ENCODE peak calls at places on chromosomes 6 and 20, in five cellular contexts. P is NCI-H1092 treated with DMSO at 0.1 percent for 48 hours; F is stimulated activated CD8-positive, alpha-beta memory T cell treated with anti-CD3 and anti-CD28 coated beads, Interleukin-4, amount 100 ng/mL, for 24 hours; G is AG04449; J is Calu3. W is an unnamed sample.

GRCh38 chr6:150124235-150124634 is 18.6 kb upstream of the PPP1R14C start:
- DNase-seq in P (no peak), F (no peak), G (no peak), J (no peak), W (no peak)

GRCh38 chr6:79152269-79152737 is 74.2 kb upstream of the PHIP start:
- DNase-seq in P (no peak), F (no peak), G (no peak), J (no peak), W (no peak)

GRCh38 chr6:43122146-43122545 is 46.0 kb downstream of the PTK7 start:
- DNase-seq in P (no peak), F (no peak), G (no peak), J (no peak), W (no peak)

GRCh38 chr6:168865-169455 is 123.3 kb upstream of the DUSP22 start:
- DNase-seq in P (peak), F (no peak), G (no peak), J (no peak), W (no peak)

GRCh38 chr6:161076211-161076677 is 84.7 kb downstream of the MAP3K4 start:
- DNase-seq in P (no peak), F (no peak), G (no peak), J (no peak), W (no peak)

GRCh38 chr6:137086031-137086430 is 41.3 kb upstream of the IL20RA start:
- DNase-seq in P (no peak), F (no peak), G (no peak), J (no peak), W (no peak)

GRCh38 chr20:21103582-21104465 is 2.3 kb downstream of the LINC00237 start:
- DNase-seq in P (no peak), F (no peak), G (no peak), J (no peak), W (no peak)

GRCh38 chr6:33595001-33595846 is 15.1 kb upstream of the BAK1 start:
- DNase-seq in P (no peak), F (no peak), G (no peak), J (no peak), W (no peak)

GRCh38 chr20:8375898-8376297 is 243.8 kb downstream of the PLCB1 start:
- DNase-seq in P (no peak), F (no peak), G (no peak), J (no peak), W (no peak)

GRCh38 chr6:6407061-6407723 is 86.7 kb upstream of the F13A1 start:
- DNase-seq in P (no peak), F (no peak), G (no peak), J (no peak), W (no peak)

GRCh38 chr6:117976030-117976651 is 69.1 kb downstream of the SLC35F1 start:
- DNase-seq in P (peak), F (no peak), G (no peak), J (peak), W (no peak)

GRCh38 chr20:46438156-46438750 is 31.8 kb upstream of the ELMO2 start:
- DNase-seq in P (peak), F (no peak), G (no peak), J (peak), W (no peak)

GRCh38 chr6:99434702-99435530 is 9.8 kb upstream of the PNISR start:
- DNase-seq in P (peak), F (no peak), G (no peak), J (no peak), W (no peak)

GRCh38 chr6:130872250-130873095 is 45.3 kb downstream of the SMLR1 start:
- DNase-seq in P (no peak), F (peak), G (no peak), J (peak), W (peak)

GRCh38 chr6:34090935-34091334 is 55.0 kb downstream of the GRM4 start:
- DNase-seq in P (no peak), F (no peak), G (no peak), J (no peak), W (no peak)

GRCh38 chr20:330233-331149 is 5.1 kb downstream of the SOX12 start:
- DNase-seq in P (peak), F (no peak), G (no peak), J (peak), W (peak)

GRCh38 chr6:125357515-125358256 is 55.9 kb upstream of the HDDC2 start:
- DNase-seq in P (peak), F (no peak), G (no peak), J (no peak), W (no peak)

GRCh38 chr6:16731503-16732018 is 29.7 kb downstream of the ATXN1 start:
- DNase-seq in P (no peak), F (no peak), G (no peak), J (no peak), W (no peak)

GRCh38 chr20:11958852-11959251 is 41.2 kb downstream of the BTBD3 start:
- DNase-seq in P (no peak), F (no peak), G (no peak), J (no peak), W (no peak)

GRCh38 chr20:44993343-44993742 is 27.0 kb downstream of the STK4 start:
- DNase-seq in P (no peak), F (no peak), G (no peak), J (no peak), W (no peak)

GRCh38 chr6:149054559-149055194 is 262.8 kb upstream of the TAB2 start:
- DNase-seq in P (no peak), F (no peak), G (no peak), J (no peak), W (no peak)

GRCh38 chr20:57777911-57778310 is 68.1 kb upstream of the PMEPA1 start:
- DNase-seq in P (no peak), F (no peak), G (no peak), J (no peak), W (no peak)

GRCh38 chr6:37456126-37456525 is 23.1 kb downstream of the CMTR1 start:
- DNase-seq in P (no peak), F (no peak), G (peak), J (no peak), W (no peak)

GRCh38 chr6:20412674-20413073 is 11.0 kb downstream of the E2F3 start:
- DNase-seq in P (no peak), F (no peak), G (no peak), J (no peak), W (no peak)

GRCh38 chr20:40945754-40946451 is 82.7 kb upstream of the TOP1 start:
- DNase-seq in P (peak), F (no peak), G (no peak), J (peak), W (peak)

GRCh38 chr6:155415953-155416352 is 39.7 kb downstream of the NOX3 start:
- DNase-seq in P (no peak), F (no peak), G (no peak), J (no peak), W (no peak)

GRCh38 chr6:2204272-2204671 is 41.1 kb downstream of the GMDS start:
- DNase-seq in P (no peak), F (no peak), G (no peak), J (no peak), W (no peak)

GRCh38 chr6:31125162-31125561 is 4.9 kb upstream of the CDSN start:
- DNase-seq in P (no peak), F (no peak), G (no peak), J (peak), W (peak)

GRCh38 chr20:11511816-11512215 is 405.9 kb upstream of the BTBD3 start:
- DNase-seq in P (no peak), F (no peak), G (no peak), J (no peak), W (no peak)

GRCh38 chr6:53898026-53898795 is 103.4 kb downstream of the LRRC1 start:
- DNase-seq in P (no peak), F (no peak), G (no peak), J (no peak), W (no peak)

GRCh38 chr6:40933864-40934263 is 105.2 kb downstream of the UNC5CL start:
- DNase-seq in P (no peak), F (no peak), G (no peak), J (no peak), W (no peak)

W was measured in mucosa of gallbladder.